ENCODE peak calls at places on chromosomes 5 and 9, in four cellular contexts. Z is hypothalamus, L is midbrain, O is T-helper 2 cell. X is an unnamed sample.

GRCh38 chr5:72246954-72247442 is 73.0 kb downstream of the MRPS27 start:
- DNase-seq in Z (no peak), L (no peak), O (no peak), X (no peak)

GRCh38 chr5:110087829-110088228 is 398.1 kb downstream of the MAN2A1 start:
- DNase-seq in Z (no peak), L (no peak), O (no peak), X (no peak)

GRCh38 chr9:15420796-15421195 is 1.9 kb upstream of the SNAPC3 start:
- DNase-seq in Z (no peak), L (no peak), O (no peak), X (no peak)

GRCh38 chr9:112072721-112073553 is 102.2 kb downstream of the SUSD1 start:
- DNase-seq in Z (no peak), L (no peak), O (no peak), X (peak)

GRCh38 chr5:170338933-170339779 is 41.6 kb upstream of the LCP2 start:
- DNase-seq in Z (no peak), L (no peak), O (peak), X (no peak)

GRCh38 chr5:119313207-119313606 is 42.6 kb upstream of the TNFAIP8 start:
- DNase-seq in Z (no peak), L (no peak), O (no peak), X (no peak)

GRCh38 chr5:132053483-132053882 is 7.0 kb upstream of the IL3 start:
- DNase-seq in Z (no peak), L (no peak), O (no peak), X (no peak)

GRCh38 chr9:124531115-124531514 is 23.9 kb upstream of the NR5A1 start:
- DNase-seq in Z (no peak), L (no peak), O (no peak), X (no peak)

GRCh38 chr9:80994892-80995291 is 694.5 kb downstream of the TLE1 start:
- DNase-seq in Z (no peak), L (no peak), O (no peak), X (no peak)

GRCh38 chr5:55033568-55033967 is 9.5 kb downstream of the GZMK start:
- DNase-seq in Z (no peak), L (no peak), O (no peak), X (no peak)

GRCh38 chr5:34854459-34855174 is 15.7 kb downstream of the TTC23L start:
- DNase-seq in Z (no peak), L (no peak), O (no peak), X (no peak)

GRCh38 chr5:130138406-130139060 is 234.3 kb downstream of the CHSY3 start:
- DNase-seq in Z (no peak), L (no peak), O (no peak), X (no peak)

GRCh38 chr9:37936965-37937364 is 33.0 kb upstream of the SLC25A51 start:
- DNase-seq in Z (no peak), L (no peak), O (no peak), X (no peak)

GRCh38 chr5:31717586-31717985 is 78.7 kb downstream of the PDZD2 start:
- DNase-seq in Z (no peak), L (no peak), O (no peak), X (no peak)

GRCh38 chr5:56327810-56328209 is 94.7 kb upstream of the ANKRD55 start:
- DNase-seq in Z (no peak), L (no peak), O (peak), X (no peak)

GRCh38 chr5:21806943-21807342 is 1046.2 kb downstream of the CDH12 start:
- DNase-seq in Z (no peak), L (no peak), O (no peak), X (no peak)

GRCh38 chr5:171365351-171365750 is 22.3 kb upstream of the NPM1 start:
- DNase-seq in Z (no peak), L (no peak), O (no peak), X (peak)

GRCh38 chr5:159928122-159928960 is 12.1 kb downstream of the ADRA1B start:
- DNase-seq in Z (no peak), L (no peak), O (no peak), X (no peak)

GRCh38 chr5:178469011-178469974 is 120.9 kb downstream of the COL23A1 start:
- DNase-seq in Z (no peak), L (no peak), O (no peak), X (no peak)

GRCh38 chr5:160657622-160658458 is 194.2 kb downstream of the ATP10B start:
- DNase-seq in Z (no peak), L (no peak), O (peak), X (no peak)

GRCh38 chr5:93653716-93654115 is 70.7 kb downstream of the NR2F1 start:
- DNase-seq in Z (no peak), L (no peak), O (no peak), X (no peak)

GRCh38 chr9:113519401-113520108 is 56.0 kb downstream of the RGS3 start:
- DNase-seq in Z (no peak), L (no peak), O (no peak), X (no peak)

GRCh38 chr5:149895416-149896345 is 48.9 kb downstream of the PDE6A start:
- DNase-seq in Z (no peak), L (no peak), O (peak), X (no peak)

GRCh38 chr5:1010181-1010510 is 1.5 kb downstream of the NKD2 start:
- DNase-seq in Z (no peak), L (no peak), O (no peak), X (no peak)

GRCh38 chr5:66436721-66437120 is 159.5 kb upstream of the MAST4 start:
- DNase-seq in Z (no peak), L (no peak), O (no peak), X (peak)

GRCh38 chr5:177303121-177303924 is at the start of the genes PRELID1 and RAB24:
- DNase-seq in Z (peak), L (peak), O (peak), X (peak)

X was measured in cerebellar cortex.